ENCODE peak calls at places on chromosome 16, in four cellular contexts. One of them, this sample, is unnamed.

GRCh38 chr16:67719778-67720144 is 645 bp upstream of the GFOD2 start:
- DNase-seq in CD4-positive, alpha-beta memory T cell: no peak
- DNase-seq in CD8-positive, alpha-beta T cell: no peak
- DNase-seq in breast epithelium: no peak
- DNase-seq in this sample: no peak

GRCh38 chr16:3127745-3128144 is 7.1 kb upstream of the ZNF213 start:
- DNase-seq in CD4-positive, alpha-beta memory T cell: no peak
- DNase-seq in CD8-positive, alpha-beta T cell: no peak
- DNase-seq in breast epithelium: no peak
- DNase-seq in this sample: no peak

GRCh38 chr16:56547120-56547948 is 17.5 kb upstream of the MT4 start:
- DNase-seq in CD4-positive, alpha-beta memory T cell: no peak
- DNase-seq in CD8-positive, alpha-beta T cell: no peak
- DNase-seq in breast epithelium: no peak
- DNase-seq in this sample: no peak

GRCh38 chr16:27690604-27691003 is 140.7 kb downstream of the KATNIP start:
- DNase-seq in CD4-positive, alpha-beta memory T cell: no peak
- DNase-seq in CD8-positive, alpha-beta T cell: no peak
- DNase-seq in breast epithelium: no peak
- DNase-seq in this sample: no peak

GRCh38 chr16:50778284-50779163 is 36.6 kb downstream of the CYLD start:
- DNase-seq in CD4-positive, alpha-beta memory T cell: no peak
- DNase-seq in CD8-positive, alpha-beta T cell: no peak
- DNase-seq in breast epithelium: no peak
- DNase-seq in this sample: no peak

GRCh38 chr16:56195151-56195550 is 3.9 kb downstream of the GNAO1 start:
- DNase-seq in CD4-positive, alpha-beta memory T cell: no peak
- DNase-seq in CD8-positive, alpha-beta T cell: no peak
- DNase-seq in breast epithelium: peak; percentile 67
- DNase-seq in this sample: no peak

GRCh38 chr16:15879255-15879804 is 9.1 kb downstream of the CEP20 start:
- DNase-seq in CD4-positive, alpha-beta memory T cell: no peak
- DNase-seq in CD8-positive, alpha-beta T cell: no peak
- DNase-seq in breast epithelium: no peak
- DNase-seq in this sample: no peak

GRCh38 chr16:57770361-57770760 is 31.9 kb downstream of the KIFC3 start:
- DNase-seq in CD4-positive, alpha-beta memory T cell: no peak
- DNase-seq in CD8-positive, alpha-beta T cell: no peak
- DNase-seq in breast epithelium: no peak
- DNase-seq in this sample: no peak

GRCh38 chr16:77660311-77660710 is 62.0 kb upstream of the NUDT7 start:
- DNase-seq in CD4-positive, alpha-beta memory T cell: no peak
- DNase-seq in CD8-positive, alpha-beta T cell: no peak
- DNase-seq in breast epithelium: no peak
- DNase-seq in this sample: no peak

GRCh38 chr16:77359065-77359502 is 75.8 kb downstream of the ADAMTS18 start:
- DNase-seq in CD4-positive, alpha-beta memory T cell: no peak
- DNase-seq in CD8-positive, alpha-beta T cell: no peak
- DNase-seq in breast epithelium: no peak
- DNase-seq in this sample: no peak

GRCh38 chr16:27217256-27217655 is 13.9 kb downstream of the KDM8 start:
- DNase-seq in CD4-positive, alpha-beta memory T cell: no peak
- DNase-seq in CD8-positive, alpha-beta T cell: no peak
- DNase-seq in breast epithelium: no peak
- DNase-seq in this sample: no peak

GRCh38 chr16:69187891-69188451 is 1.0 kb downstream of the SNTB2 start:
- DNase-seq in CD4-positive, alpha-beta memory T cell: peak; percentile 56
- DNase-seq in CD8-positive, alpha-beta T cell: peak; percentile 21
- DNase-seq in breast epithelium: no peak
- DNase-seq in this sample: peak; percentile 48

GRCh38 chr16:67923414-67924127 is 8.1 kb downstream of the CTRL start:
- DNase-seq in CD4-positive, alpha-beta memory T cell: no peak
- DNase-seq in CD8-positive, alpha-beta T cell: no peak
- DNase-seq in breast epithelium: peak; percentile 73
- DNase-seq in this sample: no peak

GRCh38 chr16:51148674-51149228 is 2.3 kb downstream of the SALL1 start:
- DNase-seq in CD4-positive, alpha-beta memory T cell: no peak
- DNase-seq in CD8-positive, alpha-beta T cell: no peak
- DNase-seq in breast epithelium: no peak
- DNase-seq in this sample: no peak

GRCh38 chr16:87384162-87384999 is 805 bp upstream of the FBXO31 start:
- DNase-seq in CD4-positive, alpha-beta memory T cell: no peak
- DNase-seq in CD8-positive, alpha-beta T cell: no peak
- DNase-seq in breast epithelium: no peak
- DNase-seq in this sample: no peak

GRCh38 chr16:50771366-50771765 is 29.5 kb downstream of the CYLD start:
- DNase-seq in CD4-positive, alpha-beta memory T cell: no peak
- DNase-seq in CD8-positive, alpha-beta T cell: no peak
- DNase-seq in breast epithelium: no peak
- DNase-seq in this sample: no peak

GRCh38 chr16:20866161-20866772 is 33.9 kb downstream of the DCUN1D3 start:
- DNase-seq in CD4-positive, alpha-beta memory T cell: no peak
- DNase-seq in CD8-positive, alpha-beta T cell: no peak
- DNase-seq in breast epithelium: no peak
- DNase-seq in this sample: no peak

GRCh38 chr16:68786685-68787418 is 49.8 kb downstream of the CDH1 start:
- DNase-seq in CD4-positive, alpha-beta memory T cell: no peak
- DNase-seq in CD8-positive, alpha-beta T cell: no peak
- DNase-seq in breast epithelium: no peak
- DNase-seq in this sample: no peak

GRCh38 chr16:3304370-3304769 is 860 bp downstream of the TIGD7 start:
- DNase-seq in CD4-positive, alpha-beta memory T cell: no peak
- DNase-seq in CD8-positive, alpha-beta T cell: no peak
- DNase-seq in breast epithelium: no peak
- DNase-seq in this sample: no peak

GRCh38 chr16:64311241-64311640 is 810.6 kb downstream of the CDH11 start:
- DNase-seq in CD4-positive, alpha-beta memory T cell: no peak
- DNase-seq in CD8-positive, alpha-beta T cell: no peak
- DNase-seq in breast epithelium: no peak
- DNase-seq in this sample: no peak

GRCh38 chr16:74736531-74737157 is 36.0 kb upstream of the MLKL start:
- DNase-seq in CD4-positive, alpha-beta memory T cell: no peak
- DNase-seq in CD8-positive, alpha-beta T cell: no peak
- DNase-seq in breast epithelium: no peak
- DNase-seq in this sample: no peak

GRCh38 chr16:51881731-51882130 is 665.2 kb downstream of the TOX3 start:
- DNase-seq in CD4-positive, alpha-beta memory T cell: no peak
- DNase-seq in CD8-positive, alpha-beta T cell: no peak
- DNase-seq in breast epithelium: no peak
- DNase-seq in this sample: no peak

GRCh38 chr16:30874244-30874820 is 19.5 kb downstream of the BCL7C start:
- DNase-seq in CD4-positive, alpha-beta memory T cell: no peak
- DNase-seq in CD8-positive, alpha-beta T cell: no peak
- DNase-seq in breast epithelium: no peak
- DNase-seq in this sample: no peak

GRCh38 chr16:85928411-85928820 is 29.5 kb downstream of the IRF8 start:
- DNase-seq in CD4-positive, alpha-beta memory T cell: no peak
- DNase-seq in CD8-positive, alpha-beta T cell: no peak
- DNase-seq in breast epithelium: no peak
- DNase-seq in this sample: no peak

GRCh38 chr16:67939507-67940435 is 3.1 kb upstream of the PSMB10 start:
- DNase-seq in CD4-positive, alpha-beta memory T cell: peak; percentile 21
- DNase-seq in CD8-positive, alpha-beta T cell: peak; percentile 35
- DNase-seq in breast epithelium: no peak
- DNase-seq in this sample: peak; percentile 25

GRCh38 chr16:77896357-77896972 is 108.1 kb downstream of the VAT1L start:
- DNase-seq in CD4-positive, alpha-beta memory T cell: no peak
- DNase-seq in CD8-positive, alpha-beta T cell: no peak
- DNase-seq in breast epithelium: no peak
- DNase-seq in this sample: no peak

GRCh38 chr16:598823-599739 is 9.2 kb downstream of the RAB40C start:
- DNase-seq in CD4-positive, alpha-beta memory T cell: no peak
- DNase-seq in CD8-positive, alpha-beta T cell: no peak
- DNase-seq in breast epithelium: no peak
- DNase-seq in this sample: no peak

GRCh38 chr16:88747588-88748301 is 37.3 kb downstream of the PIEZO1 start:
- DNase-seq in CD4-positive, alpha-beta memory T cell: no peak
- DNase-seq in CD8-positive, alpha-beta T cell: no peak
- DNase-seq in breast epithelium: no peak
- DNase-seq in this sample: no peak

GRCh38 chr16:23948949-23949392 is 113.2 kb downstream of the PRKCB start:
- DNase-seq in CD4-positive, alpha-beta memory T cell: peak; percentile 82
- DNase-seq in CD8-positive, alpha-beta T cell: peak; percentile 62
- DNase-seq in breast epithelium: no peak
- DNase-seq in this sample: peak; percentile 73

GRCh38 chr16:51971184-51971583 is 575.8 kb downstream of the TOX3 start:
- DNase-seq in CD4-positive, alpha-beta memory T cell: no peak
- DNase-seq in CD8-positive, alpha-beta T cell: no peak
- DNase-seq in breast epithelium: no peak
- DNase-seq in this sample: no peak

GRCh38 chr16:364595-365491 is 5.5 kb downstream of the MRPL28 start:
- DNase-seq in CD4-positive, alpha-beta memory T cell: no peak
- DNase-seq in CD8-positive, alpha-beta T cell: no peak
- DNase-seq in breast epithelium: no peak
- DNase-seq in this sample: no peak

GRCh38 chr16:14111713-14112538 is 40.8 kb downstream of the MRTFB start:
- DNase-seq in CD4-positive, alpha-beta memory T cell: no peak
- DNase-seq in CD8-positive, alpha-beta T cell: no peak
- DNase-seq in breast epithelium: no peak
- DNase-seq in this sample: no peak

GRCh38 chr16:12674096-12674495 is 129.6 kb downstream of the CPPED1 start:
- DNase-seq in CD4-positive, alpha-beta memory T cell: no peak
- DNase-seq in CD8-positive, alpha-beta T cell: no peak
- DNase-seq in breast epithelium: no peak
- DNase-seq in this sample: no peak

GRCh38 chr16:12672986-12673385 is 130.7 kb downstream of the CPPED1 start:
- DNase-seq in CD4-positive, alpha-beta memory T cell: no peak
- DNase-seq in CD8-positive, alpha-beta T cell: no peak
- DNase-seq in breast epithelium: no peak
- DNase-seq in this sample: no peak

GRCh38 chr16:12675852-12676251 is 127.8 kb downstream of the CPPED1 start:
- DNase-seq in CD4-positive, alpha-beta memory T cell: no peak
- DNase-seq in CD8-positive, alpha-beta T cell: no peak
- DNase-seq in breast epithelium: no peak
- DNase-seq in this sample: no peak

GRCh38 chr16:12673466-12673865 is 130.2 kb downstream of the CPPED1 start:
- DNase-seq in CD4-positive, alpha-beta memory T cell: no peak
- DNase-seq in CD8-positive, alpha-beta T cell: no peak
- DNase-seq in breast epithelium: no peak
- DNase-seq in this sample: no peak

DNA sequence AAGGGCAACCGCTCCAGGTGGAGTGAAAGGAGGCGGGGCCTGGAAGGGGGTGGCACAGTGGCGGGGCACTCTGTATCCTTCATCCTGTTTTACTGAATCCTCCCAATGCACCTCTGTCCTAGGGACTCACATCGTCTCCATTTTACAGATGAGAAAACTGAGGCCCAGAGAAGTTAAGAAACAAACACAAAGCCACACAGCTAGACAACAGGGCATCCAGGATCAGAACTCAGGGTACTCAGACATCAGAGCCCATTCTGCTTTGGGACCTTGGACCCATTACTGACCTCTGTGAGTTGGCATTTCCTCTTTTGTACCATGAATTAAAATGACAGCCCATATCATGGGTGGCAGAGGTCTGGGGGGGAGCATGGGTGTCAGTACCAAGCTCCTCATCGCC is 129.2 kb downstream of the CPPED1 start:
- DNase-seq in CD4-positive, alpha-beta memory T cell: no peak
- DNase-seq in CD8-positive, alpha-beta T cell: no peak
- DNase-seq in breast epithelium: no peak
- DNase-seq in this sample: no peak
- H3K4me1 ChIP-seq in CD4-positive, alpha-beta memory T cell: peaks cover 5% of the 10 kb centered on the region
- H3K4me1 ChIP-seq in CD8-positive, alpha-beta T cell: peaks cover 11% of the 10 kb centered on the region
- H3K4me1 ChIP-seq in breast epithelium: no peaks in the 10 kb centered on the region
- H3K4me1 ChIP-seq in this sample: peaks cover 10% of the 10 kb centered on the region

DNA sequence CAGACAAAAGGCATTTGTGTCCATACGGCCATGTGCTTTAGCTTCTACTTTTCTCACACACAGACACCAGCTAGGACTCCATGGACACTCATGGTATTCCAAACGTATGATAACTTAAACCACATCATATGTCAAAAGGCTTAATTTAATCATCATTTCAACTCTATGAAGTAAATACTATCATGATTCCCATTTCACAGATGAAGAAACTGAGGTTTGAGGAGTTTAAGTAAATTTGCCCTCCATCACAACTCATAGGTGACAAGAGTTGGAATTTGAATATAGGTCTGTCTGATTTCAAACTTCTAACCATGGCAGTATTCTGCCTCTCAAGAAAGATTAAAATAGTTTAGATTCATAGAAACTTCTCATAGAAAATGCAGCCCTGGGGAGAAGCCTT is 43.8 kb downstream of the CMC2 start:
- DNase-seq in CD4-positive, alpha-beta memory T cell: no peak
- DNase-seq in CD8-positive, alpha-beta T cell: no peak
- DNase-seq in breast epithelium: no peak
- DNase-seq in this sample: no peak
- H3K4me3 ChIP-seq in CD4-positive, alpha-beta memory T cell: no peak overlapping the region
- H3K4me3 ChIP-seq in CD8-positive, alpha-beta T cell: no peak overlapping the region
- H3K4me3 ChIP-seq in breast epithelium: no peak overlapping the region
- H3K4me3 ChIP-seq in this sample: no peak overlapping the region

GRCh38 chr16:79969458-79969857 is 368.9 kb upstream of the MAF start:
- DNase-seq in CD4-positive, alpha-beta memory T cell: no peak
- DNase-seq in CD8-positive, alpha-beta T cell: no peak
- DNase-seq in breast epithelium: no peak
- DNase-seq in this sample: no peak

GRCh38 chr16:79971237-79971572 is 370.7 kb upstream of the MAF start:
- DNase-seq in CD4-positive, alpha-beta memory T cell: no peak
- DNase-seq in CD8-positive, alpha-beta T cell: no peak
- DNase-seq in breast epithelium: no peak
- DNase-seq in this sample: no peak

GRCh38 chr16:79970551-79971236 is 370.2 kb upstream of the MAF start:
- DNase-seq in CD4-positive, alpha-beta memory T cell: no peak
- DNase-seq in CD8-positive, alpha-beta T cell: no peak
- DNase-seq in breast epithelium: no peak
- DNase-seq in this sample: no peak

GRCh38 chr16:79972053-79972704 is 371.6 kb upstream of the MAF start:
- DNase-seq in CD4-positive, alpha-beta memory T cell: no peak
- DNase-seq in CD8-positive, alpha-beta T cell: no peak
- DNase-seq in breast epithelium: no peak
- DNase-seq in this sample: no peak

GRCh38 chr16:79970091-79970490 is 369.6 kb upstream of the MAF start:
- DNase-seq in CD4-positive, alpha-beta memory T cell: no peak
- DNase-seq in CD8-positive, alpha-beta T cell: no peak
- DNase-seq in breast epithelium: no peak
- DNase-seq in this sample: no peak
- H3K4me1 ChIP-seq in CD4-positive, alpha-beta memory T cell: no peaks in the 10 kb centered on the region
- H3K4me1 ChIP-seq in CD8-positive, alpha-beta T cell: no peaks in the 10 kb centered on the region
- H3K4me1 ChIP-seq in breast epithelium: no peaks in the 10 kb centered on the region
- H3K4me1 ChIP-seq in this sample: no peaks in the 10 kb centered on the region

GRCh38 chr16:53216798-53217197 is 162.0 kb downstream of the CHD9 start:
- DNase-seq in CD4-positive, alpha-beta memory T cell: no peak
- DNase-seq in CD8-positive, alpha-beta T cell: no peak
- DNase-seq in breast epithelium: no peak
- DNase-seq in this sample: no peak

GRCh38 chr16:53220585-53220984 is 165.8 kb downstream of the CHD9 start:
- DNase-seq in CD4-positive, alpha-beta memory T cell: no peak
- DNase-seq in CD8-positive, alpha-beta T cell: no peak
- DNase-seq in breast epithelium: no peak
- DNase-seq in this sample: no peak

GRCh38 chr16:53224932-53225533 is 170.2 kb downstream of the CHD9 start:
- DNase-seq in CD4-positive, alpha-beta memory T cell: no peak
- DNase-seq in CD8-positive, alpha-beta T cell: no peak
- DNase-seq in breast epithelium: no peak
- DNase-seq in this sample: no peak

GRCh38 chr16:53219795-53220194 is 165.0 kb downstream of the CHD9 start:
- DNase-seq in CD4-positive, alpha-beta memory T cell: no peak
- DNase-seq in CD8-positive, alpha-beta T cell: no peak
- DNase-seq in breast epithelium: no peak
- DNase-seq in this sample: no peak
- H3K4me3 ChIP-seq in CD4-positive, alpha-beta memory T cell: no peak overlapping the region
- H3K4me3 ChIP-seq in CD8-positive, alpha-beta T cell: no peak overlapping the region
- H3K4me3 ChIP-seq in breast epithelium: no peak overlapping the region
- H3K4me3 ChIP-seq in this sample: no peak overlapping the region